ENCODE peak calls at places on chromosomes 1 and 21, in seven cellular contexts. C is spleen; T is CD8-positive, alpha-beta memory T cell; K is SK-N-SH; Z is thoracic aorta; I is lower lobe of right lung; D is adrenal gland. V is an unnamed sample. For H3K4me1, the result is how much of the 10 kb centered on the place peaks cover.

GRCh38 chr1:45864765-45865164 is 61.4 kb downstream of the MAST2 start:
- DNase-seq in T (no peak), D (no peak), C (no peak), K (no peak), Z (no peak), I (no peak), V (no peak)

GRCh38 chr1:33462449-33463164 is 9.8 kb upstream of the ZSCAN20 start:
- DNase-seq in C (no peak), Z (no peak), D (no peak), I (no peak), K (no peak), T (no peak), V (no peak)

GRCh38 chr1:211653907-211654553 is 21.4 kb downstream of the NEK2 start:
- DNase-seq in Z (no peak), C (no peak), I (no peak), K (no peak), T (no peak), D (no peak), V (no peak)

GRCh38 chr1:85366391-85366790 is 90.0 kb upstream of the BCL10 start:
- DNase-seq in T (no peak), I (no peak), Z (no peak), K (no peak), D (no peak), C (no peak), V (no peak)

GRCh38 chr1:219505886-219506285 is 107.0 kb downstream of the ZC3H11B start:
- DNase-seq in D (no peak), Z (no peak), I (no peak), T (no peak), K (no peak), C (no peak), V (no peak)

GRCh38 chr1:86477721-86478120 is 9.0 kb downstream of the CLCA1 start:
- DNase-seq in I (no peak), K (no peak), C (no peak), D (no peak), Z (no peak), T (no peak), V (no peak)

GRCh38 chr21:25307489-25307888 is 299.8 kb downstream of the MRPL39 start:
- DNase-seq in Z (no peak), K (no peak), I (no peak), D (no peak), T (no peak), C (no peak), V (no peak)

GRCh38 chr1:201506573-201507567 is at the start of gene CSRP1:
- DNase-seq in C (peak), Z (peak), K (peak), D (peak), I (peak), T (peak), V (peak)

GRCh38 chr1:234564035-234565029 is 45.6 kb downstream of the IRF2BP2 start:
- DNase-seq in I (no peak), D (no peak), T (no peak), C (no peak), Z (no peak), K (no peak), V (no peak)

GRCh38 chr21:34648739-34649297 is 20.0 kb upstream of the CLIC6 start:
- DNase-seq in T (no peak), I (no peak), D (no peak), Z (no peak), C (no peak), K (no peak), V (no peak)
- H3K4me1 ChIP-seq in T (under half), I (under half), D (under half), Z (under half), C (under half), K (under half), V (under half)

GRCh38 chr1:226656201-226656600 is 82.9 kb downstream of the ITPKB start:
- DNase-seq in D (no peak), T (no peak), I (no peak), C (peak), Z (no peak), K (no peak), V (peak)
- H3K4me1 ChIP-seq in D (under half), T (under half), I (half or more), C (under half), Z (half or more), K (under half), V (under half)

DNA sequence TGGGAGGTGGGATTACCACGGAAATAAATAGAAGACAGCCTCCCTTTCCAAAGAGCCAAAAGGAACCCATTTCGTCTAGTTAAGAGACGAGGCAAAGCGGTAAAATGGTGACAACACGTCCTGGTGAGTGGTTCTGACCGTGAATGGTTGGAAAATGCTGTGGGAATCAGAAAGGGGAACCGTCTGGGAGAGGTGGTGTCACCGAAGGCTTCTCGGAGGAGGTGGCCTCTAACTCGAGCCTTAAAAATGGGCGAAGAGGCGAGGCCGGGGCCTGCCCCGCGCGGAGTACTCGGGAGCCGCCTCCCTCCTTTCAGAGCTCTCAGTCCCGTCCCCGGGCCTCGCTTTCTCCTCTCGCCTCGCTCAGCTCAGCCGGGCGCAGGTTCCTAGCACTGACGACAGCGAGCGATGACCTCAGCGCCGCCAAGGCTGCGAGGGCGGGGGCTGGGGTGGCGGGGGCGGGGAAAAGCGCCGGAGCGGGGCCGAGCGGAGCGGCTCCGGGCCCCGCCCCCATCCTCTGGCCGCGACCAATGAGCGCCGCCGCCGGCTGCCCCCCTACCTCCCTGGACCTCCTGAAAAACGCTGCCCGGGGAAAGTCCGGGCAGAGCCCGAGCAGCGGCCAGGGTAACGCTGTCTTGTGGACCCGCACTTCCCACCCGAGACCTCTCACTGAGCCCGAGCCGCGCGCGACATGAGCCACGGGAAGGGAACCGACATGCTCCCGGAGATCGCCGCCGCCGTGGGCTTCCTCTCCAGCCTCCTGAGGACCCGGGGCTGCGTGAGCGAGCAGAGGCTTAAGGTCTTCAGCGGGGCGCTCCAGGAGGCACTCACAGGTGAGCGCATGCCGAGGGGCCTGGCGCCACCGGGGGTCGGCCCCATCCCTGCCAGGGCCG is at the start of gene BTG2:
- DNase-seq in I (peak), C (peak), D (peak), K (peak), Z (peak), T (peak), V (peak)
- H3K4me1 ChIP-seq in I (under half), C (half or more), D (under half), K (under half), Z (under half), T (under half), V (under half)

DNA sequence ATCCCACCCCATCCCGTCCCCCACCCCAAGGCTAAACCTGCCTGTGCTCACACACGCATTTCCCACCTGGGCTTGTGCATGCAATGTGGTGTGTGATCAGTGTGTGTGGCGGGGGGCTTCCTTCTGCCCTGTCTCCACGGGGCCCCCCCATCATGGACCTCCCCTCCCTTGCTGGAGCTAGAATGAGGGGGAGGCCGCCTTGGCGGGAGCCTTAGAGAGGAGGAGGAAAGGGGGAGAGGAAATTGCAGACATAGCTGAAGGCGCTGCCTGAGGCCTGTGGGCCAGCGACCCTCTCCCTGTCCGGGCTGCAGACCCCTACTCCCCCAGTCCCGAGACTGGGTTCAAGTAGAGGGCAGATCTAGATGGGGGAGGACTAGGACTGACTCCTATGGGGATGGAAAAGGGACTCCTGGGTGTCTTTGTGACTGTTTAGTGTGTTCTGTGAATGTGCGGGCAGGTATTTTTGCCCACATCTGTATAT is 917 bp upstream of the EVA1B start:
- DNase-seq in C (no peak), I (no peak), Z (no peak), K (peak), T (no peak), D (no peak), V (no peak)
- H3K4me1 ChIP-seq in C (half or more), I (under half), Z (under half), K (under half), T (under half), D (under half), V (under half)

DNA sequence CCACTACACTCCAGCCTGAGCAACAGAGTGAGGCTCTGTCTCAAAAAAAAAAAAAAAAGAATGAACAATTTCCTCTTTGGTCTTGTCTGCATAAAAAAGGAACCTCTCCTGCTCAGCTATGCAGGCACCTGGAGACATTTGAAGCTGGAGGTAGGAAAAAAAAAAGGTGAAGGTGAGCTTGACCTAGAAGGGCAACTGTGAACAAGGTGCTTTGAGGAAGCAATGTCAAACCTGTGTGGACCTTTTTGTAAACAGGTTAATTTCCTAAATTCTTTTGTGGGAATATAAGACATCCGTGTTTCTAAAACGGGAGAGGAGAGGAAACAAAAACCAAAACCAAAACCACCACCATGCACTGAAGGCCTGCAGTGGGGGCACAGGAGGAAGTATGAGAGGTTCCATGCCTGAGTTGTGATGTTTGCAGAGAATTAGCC is 77.5 kb downstream of the SLC45A1 start:
- DNase-seq in D (no peak), T (no peak), Z (no peak), C (no peak), I (no peak), K (no peak), V (no peak)
- H3K4me1 ChIP-seq in D (under half), T (half or more), Z (half or more), C (half or more), I (half or more), K (under half), V (under half)

DNA sequence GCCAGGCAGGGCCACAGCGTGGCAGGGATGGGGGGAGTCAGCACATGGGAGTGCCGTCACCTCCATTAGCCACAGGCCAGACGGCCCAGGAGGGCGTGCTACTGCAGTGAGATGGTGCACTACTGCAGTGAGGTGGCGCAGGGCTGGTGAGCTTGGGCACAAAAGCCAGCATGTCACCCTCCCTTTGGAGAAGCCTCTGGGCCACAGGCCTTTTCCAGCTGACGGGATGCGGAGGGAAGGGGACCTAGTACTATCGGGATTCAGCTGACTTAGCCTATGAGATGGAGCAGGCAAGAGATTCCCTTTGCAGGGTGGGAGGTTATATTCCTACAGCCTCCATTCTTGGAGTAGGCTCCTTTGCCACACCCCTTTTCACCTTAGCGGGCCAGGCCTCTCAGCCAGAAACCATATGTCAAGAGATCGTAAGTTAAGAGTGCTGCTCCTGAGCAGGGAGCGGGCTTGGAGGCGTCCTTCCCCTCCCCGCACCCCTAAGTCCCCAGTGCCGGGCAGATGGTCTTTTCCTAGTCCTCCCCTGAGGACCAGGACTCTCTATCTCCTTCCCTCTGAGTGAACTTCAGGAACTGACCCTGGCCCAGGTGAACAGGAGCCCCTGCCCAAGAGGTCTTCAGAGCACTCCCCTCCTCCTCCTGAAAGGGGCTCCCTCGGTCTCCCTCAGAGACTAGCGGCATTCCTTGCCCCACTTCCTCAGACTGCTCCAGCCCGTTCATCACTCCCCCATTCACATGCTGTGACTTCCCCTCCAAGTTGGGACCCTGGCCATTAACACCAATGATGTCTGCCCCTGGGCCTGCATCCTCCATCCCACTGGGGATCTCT is 8.2 kb downstream of the NES start:
- DNase-seq in Z (no peak), I (no peak), K (peak), C (no peak), T (no peak), D (no peak), V (no peak)
- H3K4me1 ChIP-seq in Z (under half), I (half or more), K (under half), C (half or more), T (under half), D (under half), V (under half)

GRCh38 chr21:45994086-45994661 is 12.6 kb downstream of the COL6A1 start:
- DNase-seq in K (no peak), I (peak), D (peak), Z (no peak), C (peak), T (no peak), V (peak)

GRCh38 chr21:45992311-45993209 is 11.0 kb downstream of the COL6A1 start:
- DNase-seq in Z (peak), D (peak), I (peak), K (no peak), T (peak), C (peak), V (peak)

GRCh38 chr21:45994738-45995685 is 13.4 kb downstream of the COL6A1 start:
- DNase-seq in I (peak), T (no peak), D (peak), Z (no peak), C (peak), K (no peak), V (peak)

GRCh38 chr21:45991606-45992301 is 10.2 kb downstream of the COL6A1 start:
- DNase-seq in K (no peak), D (peak), C (peak), Z (peak), I (no peak), T (no peak), V (peak)

DNA sequence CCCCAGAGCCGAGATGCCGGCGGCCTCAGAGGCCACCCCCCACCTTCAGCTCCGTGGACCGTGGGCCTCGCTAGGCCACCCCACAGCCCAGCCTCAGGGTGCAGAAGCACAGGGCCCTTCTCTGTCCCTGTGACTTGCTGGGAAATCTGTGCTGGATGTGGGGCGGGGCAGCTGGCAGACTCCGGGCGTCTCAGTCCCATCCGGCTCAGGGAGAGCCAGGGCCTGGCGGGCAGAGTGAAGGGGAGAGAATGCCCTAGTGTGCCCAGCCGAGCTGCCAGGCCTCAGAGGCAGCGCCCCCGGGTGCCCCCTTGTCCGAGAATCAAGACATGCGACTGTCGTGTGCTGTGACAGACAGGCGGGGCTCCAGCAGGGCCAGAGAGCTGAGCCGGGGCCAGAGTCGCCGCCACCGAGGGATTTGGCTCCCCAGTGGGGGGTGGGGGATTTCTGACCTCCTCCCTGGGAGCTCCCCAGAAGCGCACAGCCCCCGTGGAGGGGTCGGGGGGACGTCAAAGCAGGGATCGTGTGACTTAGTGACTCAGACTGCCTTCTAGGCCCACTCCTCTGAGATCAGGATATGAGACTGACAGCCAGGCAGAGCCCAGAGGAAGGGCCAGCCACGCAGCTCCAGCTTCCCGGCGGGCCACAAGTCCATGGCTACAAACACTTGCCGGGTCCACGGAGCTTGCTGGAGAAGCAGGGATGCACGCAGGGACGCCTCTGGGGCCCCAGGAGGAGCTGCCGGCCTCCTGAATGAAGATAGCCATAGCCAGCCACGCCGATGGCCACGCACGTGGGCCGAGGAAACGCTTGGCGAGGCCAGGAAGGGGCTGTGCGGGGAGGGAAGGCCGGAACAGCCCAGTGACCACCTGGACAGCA is 11.9 kb downstream of the COL6A1 start:
- DNase-seq in D (peak), C (peak), K (no peak), Z (peak), T (peak), I (peak), V (peak)
- H3K4me1 ChIP-seq in D (under half), C (under half), K (under half), Z (under half), T (under half), I (under half), V (under half)

GRCh38 chr1:58884706-58885661 is 101.1 kb upstream of the JUN start:
- DNase-seq in I (no peak), C (no peak), K (no peak), Z (no peak), T (no peak), D (no peak), V (peak)
- H3K4me1 ChIP-seq in I (half or more), C (half or more), K (under half), Z (half or more), T (under half), D (under half), V (under half)